ENCODE peak calls at places on chromosomes 1 and 21, in five cellular contexts. One of them, this sample, is unnamed.
A peak's percentile ranks its signal among the peaks of the same experiment; 100 is the strongest.

GRCh38 chr1:227317541-227318002 is 720 bp downstream of the CDC42BPA start:
- DNase-seq in WTC11: peak; percentile 67
- DNase-seq in A549: peak; percentile 74
- DNase-seq in GM12878: no peak
- DNase-seq in HepG2: peak; percentile 44
- DNase-seq in this sample: peak; percentile 68

GRCh38 chr1:9456833-9457232 is 82.4 kb upstream of the SLC25A33 start:
- DNase-seq in WTC11: no peak
- DNase-seq in A549: no peak
- DNase-seq in GM12878: no peak
- DNase-seq in HepG2: no peak
- DNase-seq in this sample: no peak

GRCh38 chr1:7704214-7705047 is 66.7 kb upstream of the VAMP3 start:
- DNase-seq in WTC11: peak; percentile 95
- DNase-seq in A549: peak; percentile 83
- DNase-seq in GM12878: no peak
- DNase-seq in HepG2: peak; percentile 77
- DNase-seq in this sample: peak; percentile 93

GRCh38 chr1:43519287-43519686 is 11.4 kb upstream of the PTPRF start:
- DNase-seq in WTC11: no peak
- DNase-seq in A549: no peak
- DNase-seq in GM12878: no peak
- DNase-seq in HepG2: no peak
- DNase-seq in this sample: no peak

GRCh38 chr1:100552031-100552430 is 14.1 kb downstream of the GPR88 start:
- DNase-seq in WTC11: no peak
- DNase-seq in A549: no peak
- DNase-seq in GM12878: no peak
- DNase-seq in HepG2: no peak
- DNase-seq in this sample: no peak

GRCh38 chr1:246142320-246142893 is 364.7 kb downstream of the SMYD3 start:
- DNase-seq in WTC11: no peak
- DNase-seq in A549: peak; percentile 72
- DNase-seq in GM12878: no peak
- DNase-seq in HepG2: no peak
- DNase-seq in this sample: peak; percentile 70

GRCh38 chr21:45289134-45289533 is 1.4 kb upstream of the POFUT2 start:
- DNase-seq in WTC11: no peak
- DNase-seq in A549: no peak
- DNase-seq in GM12878: no peak
- DNase-seq in HepG2: no peak
- DNase-seq in this sample: no peak

GRCh38 chr1:33143698-33144097 is 38.1 kb downstream of the TRIM62 start:
- DNase-seq in WTC11: no peak
- DNase-seq in A549: no peak
- DNase-seq in GM12878: no peak
- DNase-seq in HepG2: no peak
- DNase-seq in this sample: no peak

GRCh38 chr1:196677781-196678509 is 26.1 kb downstream of the CFH start:
- DNase-seq in WTC11: no peak
- DNase-seq in A549: no peak
- DNase-seq in GM12878: no peak
- DNase-seq in HepG2: no peak
- DNase-seq in this sample: no peak

GRCh38 chr1:3799976-3800685 is 3.8 kb upstream of the LRRC47 start:
- DNase-seq in WTC11: no peak
- DNase-seq in A549: no peak
- DNase-seq in GM12878: no peak
- DNase-seq in HepG2: no peak
- DNase-seq in this sample: no peak

GRCh38 chr1:107664882-107665871 is 299.8 kb downstream of the VAV3 start:
- DNase-seq in WTC11: no peak
- DNase-seq in A549: no peak
- DNase-seq in GM12878: no peak
- DNase-seq in HepG2: no peak
- DNase-seq in this sample: no peak

GRCh38 chr1:116448785-116449385 is 75.8 kb downstream of the ATP1A1 start:
- DNase-seq in WTC11: no peak
- DNase-seq in A549: no peak
- DNase-seq in GM12878: no peak
- DNase-seq in HepG2: peak; percentile 56
- DNase-seq in this sample: no peak

GRCh38 chr1:203534526-203534925 is 40.6 kb downstream of the OPTC start:
- DNase-seq in WTC11: no peak
- DNase-seq in A549: peak; percentile 71
- DNase-seq in GM12878: no peak
- DNase-seq in HepG2: no peak
- DNase-seq in this sample: no peak

GRCh38 chr1:77121503-77121902 is 97.7 kb downstream of the PIGK start:
- DNase-seq in WTC11: no peak
- DNase-seq in A549: no peak
- DNase-seq in GM12878: no peak
- DNase-seq in HepG2: no peak
- DNase-seq in this sample: no peak

GRCh38 chr1:167158813-167159275 is 61.8 kb upstream of the POU2F1 start:
- DNase-seq in WTC11: no peak
- DNase-seq in A549: no peak
- DNase-seq in GM12878: no peak
- DNase-seq in HepG2: no peak
- DNase-seq in this sample: no peak

GRCh38 chr1:39625462-39626273 is 13.8 kb downstream of the HEYL start:
- DNase-seq in WTC11: no peak
- DNase-seq in A549: no peak
- DNase-seq in GM12878: no peak
- DNase-seq in HepG2: no peak
- DNase-seq in this sample: no peak

GRCh38 chr1:58064281-58064680 is 482.2 kb downstream of the OMA1 start:
- DNase-seq in WTC11: peak; percentile 20
- DNase-seq in A549: no peak
- DNase-seq in GM12878: no peak
- DNase-seq in HepG2: no peak
- DNase-seq in this sample: no peak

GRCh38 chr1:86788300-86789206 is 84.2 kb downstream of the SH3GLB1 start:
- DNase-seq in WTC11: no peak
- DNase-seq in A549: peak; percentile 19
- DNase-seq in GM12878: no peak
- DNase-seq in HepG2: peak; percentile 78
- DNase-seq in this sample: peak; percentile 22

GRCh38 chr1:64545118-64545916 is 75.4 kb downstream of the CACHD1 start:
- DNase-seq in WTC11: no peak
- DNase-seq in A549: no peak
- DNase-seq in GM12878: no peak
- DNase-seq in HepG2: no peak
- DNase-seq in this sample: no peak

GRCh38 chr1:228264100-228264816 is 56.4 kb downstream of the OBSCN start:
- DNase-seq in WTC11: no peak
- DNase-seq in A549: no peak
- DNase-seq in GM12878: no peak
- DNase-seq in HepG2: no peak
- DNase-seq in this sample: no peak

GRCh38 chr1:63601061-63601460 is 7.8 kb downstream of the PGM1 start:
- DNase-seq in WTC11: no peak
- DNase-seq in A549: no peak
- DNase-seq in GM12878: no peak
- DNase-seq in HepG2: no peak
- DNase-seq in this sample: no peak

GRCh38 chr1:27522860-27523665 is 33.1 kb upstream of the WASF2 start:
- DNase-seq in WTC11: peak; percentile 58
- DNase-seq in A549: peak; percentile 32
- DNase-seq in GM12878: no peak
- DNase-seq in HepG2: peak; percentile 52
- DNase-seq in this sample: peak; percentile 73

GRCh38 chr1:108722292-108722691 is 9.6 kb downstream of the FNDC7 start:
- DNase-seq in WTC11: no peak
- DNase-seq in A549: no peak
- DNase-seq in GM12878: no peak
- DNase-seq in HepG2: peak; percentile 14
- DNase-seq in this sample: no peak

GRCh38 chr1:22662318-22662717 is 9.3 kb downstream of the C1QB start:
- DNase-seq in WTC11: peak; percentile 62
- DNase-seq in A549: peak; percentile 66
- DNase-seq in GM12878: no peak
- DNase-seq in HepG2: no peak
- DNase-seq in this sample: peak; percentile 37

GRCh38 chr1:145995964-145996432 is 381 bp downstream of the TXNIP start:
- DNase-seq in WTC11: no peak
- DNase-seq in A549: no peak
- DNase-seq in GM12878: no peak
- DNase-seq in HepG2: no peak
- DNase-seq in this sample: no peak

GRCh38 chr21:37607081-37607480 is 240.5 kb downstream of the DYRK1A start:
- DNase-seq in WTC11: no peak
- DNase-seq in A549: no peak
- DNase-seq in GM12878: no peak
- DNase-seq in HepG2: no peak
- DNase-seq in this sample: no peak

GRCh38 chr1:157696966-157697628 is 3.5 kb downstream of the FCRL3 start:
- DNase-seq in WTC11: no peak
- DNase-seq in A549: no peak
- DNase-seq in GM12878: no peak
- DNase-seq in HepG2: no peak
- DNase-seq in this sample: no peak

GRCh38 chr1:65197636-65198035 is 49.6 kb downstream of the AK4 start:
- DNase-seq in WTC11: no peak
- DNase-seq in A549: no peak
- DNase-seq in GM12878: no peak
- DNase-seq in HepG2: no peak
- DNase-seq in this sample: no peak

GRCh38 chr1:178238722-178239510 is 145.0 kb downstream of the RASAL2 start:
- DNase-seq in WTC11: no peak
- DNase-seq in A549: peak; percentile 97
- DNase-seq in GM12878: no peak
- DNase-seq in HepG2: peak; percentile 91
- DNase-seq in this sample: no peak

GRCh38 chr1:62515055-62515454 is 78.2 kb downstream of the USP1 start:
- DNase-seq in WTC11: no peak
- DNase-seq in A549: no peak
- DNase-seq in GM12878: no peak
- DNase-seq in HepG2: peak; percentile 72
- DNase-seq in this sample: no peak

GRCh38 chr1:244271004-244271403 is 180.7 kb downstream of the ADSS2 start:
- DNase-seq in WTC11: no peak
- DNase-seq in A549: no peak
- DNase-seq in GM12878: no peak
- DNase-seq in HepG2: no peak
- DNase-seq in this sample: no peak

GRCh38 chr1:244273845-244274619 is 177.7 kb downstream of the ADSS2 start:
- DNase-seq in WTC11: no peak
- DNase-seq in A549: peak; percentile 92
- DNase-seq in GM12878: no peak
- DNase-seq in HepG2: no peak
- DNase-seq in this sample: peak; percentile 56

GRCh38 chr1:244273262-244273844 is 178.4 kb downstream of the ADSS2 start:
- DNase-seq in WTC11: no peak
- DNase-seq in A549: no peak
- DNase-seq in GM12878: no peak
- DNase-seq in HepG2: no peak
- DNase-seq in this sample: no peak

GRCh38 chr1:244272471-244273261 is 179.0 kb downstream of the ADSS2 start:
- DNase-seq in WTC11: peak; percentile 74
- DNase-seq in A549: peak; percentile 92
- DNase-seq in GM12878: peak; percentile 69
- DNase-seq in HepG2: peak; percentile 70
- DNase-seq in this sample: peak; percentile 89

GRCh38 chr1:244271909-244272308 is 179.8 kb downstream of the ADSS2 start:
- DNase-seq in WTC11: no peak
- DNase-seq in A549: no peak
- DNase-seq in GM12878: no peak
- DNase-seq in HepG2: no peak
- DNase-seq in this sample: no peak
- TF ChIP-seq ESRRA in WTC11: no peak
- TF ChIP-seq ESRRA in A549: no peak
- TF ChIP-seq ESRRA in GM12878: no peak
- TF ChIP-seq ESRRA in HepG2: no peak
- TF ChIP-seq ESRRA in this sample: no peak

DNA sequence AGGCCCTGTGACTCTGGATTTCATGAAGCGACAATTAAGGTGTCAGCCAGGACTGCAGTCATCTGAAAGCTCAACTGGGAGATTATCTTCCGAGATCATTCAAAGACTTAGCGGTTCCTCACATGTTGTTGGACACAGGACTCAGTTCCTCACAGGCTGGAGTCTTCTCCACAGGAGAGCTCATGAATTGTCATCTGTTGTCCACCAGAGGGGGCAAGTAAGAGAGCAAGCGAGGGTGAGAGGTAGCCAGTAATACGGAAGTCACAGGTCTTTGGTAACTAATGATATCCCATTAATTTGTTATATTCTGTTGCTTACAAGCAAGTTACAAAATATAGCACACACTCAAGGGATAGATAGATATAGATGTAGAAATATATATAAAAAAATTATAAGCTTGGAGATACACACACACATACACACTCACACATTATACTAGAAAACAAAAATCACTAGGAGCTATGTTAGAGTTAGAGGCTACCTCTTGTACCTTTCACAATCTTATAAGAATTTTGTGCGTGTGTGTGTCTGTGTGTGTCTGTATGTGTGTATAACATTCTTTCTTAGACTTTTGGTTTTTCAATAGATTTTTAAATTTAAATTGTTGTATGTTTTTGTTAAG is 1695.3 kb downstream of the BRINP3 start:
- DNase-seq in WTC11: peak; percentile 24
- DNase-seq in A549: peak; percentile 72
- DNase-seq in GM12878: no peak
- DNase-seq in HepG2: peak; percentile 64
- DNase-seq in this sample: peak; percentile 15
- TF ChIP-seq ESRRA in WTC11: no peak
- TF ChIP-seq ESRRA in A549: no peak
- TF ChIP-seq ESRRA in GM12878: no peak
- TF ChIP-seq ESRRA in HepG2: no peak
- TF ChIP-seq ESRRA in this sample: no peak

GRCh38 chr1:212161231-212161781 is 123.9 kb upstream of the PPP2R5A start:
- DNase-seq in WTC11: no peak
- DNase-seq in A549: no peak
- DNase-seq in GM12878: peak; percentile 25
- DNase-seq in HepG2: no peak
- DNase-seq in this sample: peak; percentile 53

GRCh38 chr1:212164095-212164872 is 120.9 kb upstream of the PPP2R5A start:
- DNase-seq in WTC11: no peak
- DNase-seq in A549: no peak
- DNase-seq in GM12878: no peak
- DNase-seq in HepG2: no peak
- DNase-seq in this sample: no peak

GRCh38 chr1:212166296-212167039 is 118.7 kb upstream of the PPP2R5A start:
- DNase-seq in WTC11: no peak
- DNase-seq in A549: no peak
- DNase-seq in GM12878: no peak
- DNase-seq in HepG2: no peak
- DNase-seq in this sample: no peak

GRCh38 chr1:212162635-212163034 is 122.6 kb upstream of the PPP2R5A start:
- DNase-seq in WTC11: no peak
- DNase-seq in A549: no peak
- DNase-seq in GM12878: peak; percentile 79
- DNase-seq in HepG2: no peak
- DNase-seq in this sample: peak; percentile 47

GRCh38 chr1:212167098-212167497 is 118.1 kb upstream of the PPP2R5A start:
- DNase-seq in WTC11: no peak
- DNase-seq in A549: no peak
- DNase-seq in GM12878: no peak
- DNase-seq in HepG2: no peak
- DNase-seq in this sample: peak; percentile 56
- TF ChIP-seq ESRRA in WTC11: no peak
- TF ChIP-seq ESRRA in A549: no peak
- TF ChIP-seq ESRRA in GM12878: no peak
- TF ChIP-seq ESRRA in HepG2: no peak
- TF ChIP-seq ESRRA in this sample: no peak

GRCh38 chr1:225454733-225455132 is 26.9 kb upstream of the LBR start:
- DNase-seq in WTC11: no peak
- DNase-seq in A549: peak; percentile 68
- DNase-seq in GM12878: no peak
- DNase-seq in HepG2: no peak
- DNase-seq in this sample: peak; percentile 75
- TF ChIP-seq ESRRA in WTC11: no peak
- TF ChIP-seq ESRRA in A549: no peak
- TF ChIP-seq ESRRA in GM12878: no peak
- TF ChIP-seq ESRRA in HepG2: no peak
- TF ChIP-seq ESRRA in this sample: no peak